ENCODE peak calls at places on chromosomes 6 and 20, in six cellular contexts. B, X, Q, W, D and P are unnamed samples.

GRCh38 chr6:149834513-149835481 is 29.4 kb downstream of the LRP11 start:
- DNase-seq in B (no peak), X (no peak), W (peak), Q (peak), D (peak), P (peak)

GRCh38 chr6:55379895-55380294 is 52.6 kb downstream of the GFRAL start:
- DNase-seq in D (no peak), Q (no peak), W (no peak), X (no peak), B (no peak), P (no peak)

GRCh38 chr6:41074692-41075436 is 2.1 kb downstream of the NFYA start:
- DNase-seq in X (no peak), W (no peak), B (no peak), Q (no peak), D (no peak), P (no peak)

GRCh38 chr6:2633763-2634150 is 117.0 kb downstream of the MYLK4 start:
- DNase-seq in Q (no peak), X (no peak), D (no peak), W (no peak), B (no peak), P (no peak)

GRCh38 chr20:4445780-4446179 is 275.9 kb upstream of the PRND start:
- DNase-seq in B (no peak), W (no peak), D (no peak), Q (no peak), X (no peak), P (no peak)

GRCh38 chr6:168915242-168915641 is 338.4 kb downstream of the THBS2 start:
- DNase-seq in Q (no peak), B (no peak), X (no peak), D (peak), W (no peak), P (no peak)

GRCh38 chr6:64294034-64294433 is 658.4 kb downstream of the PHF3 start:
- DNase-seq in D (no peak), Q (no peak), W (no peak), X (no peak), B (no peak), P (no peak)

GRCh38 chr20:41344938-41345728 is 4.5 kb downstream of the LPIN3 start:
- DNase-seq in W (peak), X (peak), D (no peak), B (no peak), Q (no peak), P (no peak)

GRCh38 chr6:20175810-20176209 is 36.5 kb downstream of the MBOAT1 start:
- DNase-seq in B (no peak), Q (no peak), X (no peak), D (no peak), W (no peak), P (no peak)

GRCh38 chr6:96994660-96995059 is 70.1 kb downstream of the KLHL32 start:
- DNase-seq in D (no peak), X (no peak), W (no peak), Q (no peak), B (no peak), P (no peak)

GRCh38 chr6:56009620-56010019 is 134.2 kb upstream of the BMP5 start:
- DNase-seq in Q (no peak), B (no peak), X (no peak), D (no peak), W (no peak), P (no peak)

GRCh38 chr6:117448011-117448410 is 22.3 kb upstream of the ROS1 start:
- DNase-seq in X (no peak), W (no peak), B (no peak), Q (no peak), D (no peak), P (no peak)

GRCh38 chr20:48897298-48898044 is 24.0 kb upstream of the ARFGEF2 start:
- DNase-seq in D (no peak), X (no peak), W (no peak), B (no peak), Q (no peak), P (no peak)

GRCh38 chr20:8423482-8423881 is 291.4 kb downstream of the PLCB1 start:
- DNase-seq in B (no peak), X (no peak), Q (no peak), W (no peak), D (no peak), P (no peak)

GRCh38 chr6:156427345-156427744 is 349.8 kb upstream of the ARID1B start:
- DNase-seq in Q (no peak), B (no peak), X (no peak), D (peak), W (no peak), P (no peak)

GRCh38 chr6:145367149-145367548 is 368.2 kb downstream of the EPM2A start:
- DNase-seq in Q (no peak), W (no peak), D (no peak), X (no peak), B (no peak), P (no peak)

GRCh38 chr6:136123464-136123863 is 126.6 kb downstream of the MTFR2 start:
- DNase-seq in W (no peak), D (no peak), B (no peak), Q (no peak), X (no peak), P (no peak)

GRCh38 chr6:56958481-56958880 is 3.6 kb downstream of the BEND6 start:
- DNase-seq in X (no peak), B (no peak), W (no peak), D (no peak), Q (no peak), P (no peak)

GRCh38 chr6:3285049-3285639 is 26.4 kb downstream of the PSMG4 start:
- DNase-seq in Q (no peak), D (no peak), W (no peak), X (no peak), B (no peak), P (no peak)

GRCh38 chr20:18527836-18528235 is 20.1 kb downstream of the SEC23B start:
- DNase-seq in W (no peak), X (no peak), Q (no peak), B (no peak), D (no peak), P (no peak)

GRCh38 chr6:115972679-115973078 is 88.0 kb downstream of the FRK start:
- DNase-seq in B (no peak), D (no peak), W (no peak), Q (no peak), X (no peak), P (no peak)

GRCh38 chr6:30670760-30671527 is 1.9 kb downstream of the DHX16 start:
- DNase-seq in Q (peak), D (no peak), W (no peak), X (no peak), B (no peak), P (no peak)

GRCh38 chr20:55057779-55058415 is 582.5 kb downstream of the DOK5 start:
- DNase-seq in D (peak), X (no peak), W (no peak), B (no peak), Q (no peak), P (no peak)

GRCh38 chr6:28758046-28758817 is 165.6 kb downstream of the TRIM27 start:
- DNase-seq in W (no peak), Q (no peak), X (peak), B (no peak), D (no peak), P (no peak)

GRCh38 chr6:105849741-105850140 is 236.4 kb upstream of the PRDM1 start:
- DNase-seq in D (no peak), B (no peak), X (no peak), W (no peak), Q (no peak), P (no peak)

GRCh38 chr6:165626711-165627110 is 36.3 kb downstream of the PDE10A start:
- DNase-seq in Q (no peak), X (no peak), W (no peak), D (no peak), B (no peak), P (no peak)

GRCh38 chr6:34864007-34864406 is 23.8 kb downstream of the TAF11 start:
- DNase-seq in W (no peak), B (no peak), Q (no peak), X (no peak), D (no peak), P (no peak)

GRCh38 chr6:83462524-83462923 is 31.7 kb upstream of the ME1 start:
- DNase-seq in W (no peak), X (no peak), B (no peak), Q (no peak), D (no peak), P (no peak)

GRCh38 chr6:2429460-2429859 is 184.1 kb upstream of the GMDS start:
- DNase-seq in Q (no peak), B (no peak), D (no peak), X (no peak), W (no peak), P (no peak)

GRCh38 chr6:134035823-134036296 is 16.6 kb downstream of the SLC2A12 start:
- DNase-seq in Q (no peak), B (no peak), X (no peak), W (no peak), D (no peak), P (peak)

GRCh38 chr6:28789553-28790083 is 134.2 kb downstream of the TRIM27 start:
- DNase-seq in B (no peak), Q (no peak), D (no peak), X (peak), W (no peak), P (no peak)

GRCh38 chr6:87929843-87930288 is 117.8 kb upstream of the SPACA1 start:
- DNase-seq in Q (peak), D (peak), X (peak), W (peak), B (peak), P (peak)

GRCh38 chr6:138007014-138007472 is 100.2 kb downstream of the PERP start:
- DNase-seq in Q (peak), W (peak), X (no peak), B (peak), D (peak), P (no peak)

GRCh38 chr6:138028893-138029292 is 78.3 kb downstream of the PERP start:
- DNase-seq in B (peak), X (no peak), Q (no peak), D (no peak), W (no peak), P (peak)

GRCh38 chr20:51749674-51750036 is 18.5 kb downstream of the ATP9A start:
- DNase-seq in D (no peak), W (no peak), Q (no peak), X (no peak), B (no peak), P (no peak)